ENCODE peak calls at places on chromosomes 16 and 17, in nine cellular contexts. H is ascending aorta, N is right atrium auricular region, A is cardiac fibroblast, G is GM12865, Y is fibroblast of mammary gland, Q is ovary, W is endodermal cell, I is foreskin fibroblast. B is an unnamed sample.

GRCh38 chr16:56041556-56042140 is 149.6 kb upstream of the GNAO1 start:
- DNase-seq in A (no peak), G (peak), Y (no peak), Q (no peak), N (no peak), W (peak), H (no peak), I (no peak), B (no peak)

GRCh38 chr16:85704900-85705846 is 16.4 kb upstream of the GINS2 start:
- DNase-seq in N (no peak), H (no peak), Y (no peak), A (no peak), Q (no peak), I (no peak), W (no peak), G (no peak), B (no peak)

GRCh38 chr16:728131-728889 is 1.4 kb downstream of the HAGHL start:
- DNase-seq in N (no peak), Q (peak), A (peak), I (peak), Y (peak), G (peak), W (peak), H (peak), B (no peak)

GRCh38 chr17:49209061-49209571 is 1.3 kb downstream of the GNGT2 start:
- DNase-seq in G (no peak), Y (no peak), A (no peak), N (no peak), I (no peak), W (no peak), Q (no peak), H (no peak), B (no peak)

GRCh38 chr17:74118504-74118903 is 85.0 kb upstream of the RPL38 start:
- DNase-seq in Q (no peak), I (no peak), W (peak), H (no peak), A (no peak), Y (no peak), G (peak), N (no peak), B (no peak)

GRCh38 chr17:28727727-28728363 is 743 bp upstream of the NEK8 start:
- DNase-seq in Q (peak), H (peak), G (peak), N (no peak), I (peak), W (peak), A (peak), Y (no peak), B (no peak)

GRCh38 chr17:65699459-65699858 is 138.0 kb upstream of the AXIN2 start:
- DNase-seq in H (no peak), A (no peak), W (no peak), Y (no peak), Q (no peak), N (no peak), I (no peak), G (no peak), B (no peak)

GRCh38 chr16:69709456-69710084 is 16.8 kb downstream of the NQO1 start:
- DNase-seq in H (no peak), G (peak), I (peak), A (peak), Y (peak), Q (no peak), W (no peak), N (no peak), B (peak)

GRCh38 chr17:81218991-81219390 is 3.8 kb downstream of the CEP131 start:
- DNase-seq in H (no peak), Q (no peak), W (no peak), N (no peak), Y (no peak), I (no peak), A (no peak), G (no peak), B (no peak)

GRCh38 chr17:76951375-76951905 is 83.2 kb downstream of the MGAT5B start:
- DNase-seq in N (no peak), A (no peak), Y (no peak), H (no peak), Q (no peak), I (no peak), W (no peak), G (no peak), B (no peak)

GRCh38 chr17:19996502-19996901 is 12.7 kb upstream of the SPECC1 start:
- DNase-seq in A (no peak), Q (no peak), H (no peak), G (no peak), Y (no peak), N (no peak), I (no peak), W (peak), B (no peak)

GRCh38 chr16:56364865-56365264 is 60.5 kb downstream of the AMFR start:
- DNase-seq in Y (no peak), W (no peak), A (no peak), Q (no peak), G (no peak), H (no peak), I (no peak), N (no peak), B (no peak)

GRCh38 chr16:10126686-10127085 is 55.5 kb downstream of the GRIN2A start:
- DNase-seq in Y (peak), A (no peak), I (no peak), G (no peak), N (no peak), Q (no peak), H (peak), W (no peak), B (no peak)

GRCh38 chr16:58421529-58421928 is 29.3 kb downstream of the GINS3 start:
- DNase-seq in W (no peak), H (no peak), Y (peak), G (no peak), N (no peak), Q (no peak), I (peak), A (peak), B (no peak)

GRCh38 chr17:62657664-62658063 is 30.2 kb downstream of the MRC2 start:
- DNase-seq in Y (no peak), I (no peak), G (no peak), W (no peak), N (no peak), H (no peak), A (no peak), Q (no peak), B (no peak)

GRCh38 chr17:19311421-19312215 is 50.9 kb downstream of the B9D1 start:
- DNase-seq in W (peak), I (peak), G (no peak), A (peak), Y (no peak), Q (no peak), N (no peak), H (no peak), B (no peak)

GRCh38 chr16:66903544-66904427 is 14.9 kb downstream of the CDH16 start:
- DNase-seq in I (no peak), Q (peak), W (no peak), N (no peak), Y (no peak), G (no peak), A (no peak), H (no peak), B (no peak)

GRCh38 chr17:2593846-2594656 is 597 bp downstream of the PAFAH1B1 start:
- DNase-seq in Y (peak), Q (peak), N (peak), I (peak), G (peak), W (peak), H (peak), A (peak), B (peak)

GRCh38 chr17:74918906-74919305 is 4.1 kb downstream of the USH1G start:
- DNase-seq in W (no peak), A (no peak), G (no peak), H (no peak), Y (no peak), I (no peak), N (no peak), Q (no peak), B (no peak)

GRCh38 chr16:71311553-71312158 is 22.5 kb upstream of the CMTR2 start:
- DNase-seq in A (peak), Y (peak), N (no peak), W (peak), H (no peak), I (no peak), Q (no peak), G (peak), B (no peak)

GRCh38 chr17:70658324-70658723 is 489.0 kb downstream of the KCNJ2 start:
- DNase-seq in W (no peak), Q (no peak), A (no peak), Y (no peak), H (no peak), N (no peak), G (no peak), I (no peak), B (no peak)

GRCh38 chr17:70658840-70659239 is 489.5 kb downstream of the KCNJ2 start:
- DNase-seq in N (no peak), H (no peak), G (no peak), I (no peak), Q (no peak), Y (no peak), W (no peak), A (no peak), B (no peak)

DNA sequence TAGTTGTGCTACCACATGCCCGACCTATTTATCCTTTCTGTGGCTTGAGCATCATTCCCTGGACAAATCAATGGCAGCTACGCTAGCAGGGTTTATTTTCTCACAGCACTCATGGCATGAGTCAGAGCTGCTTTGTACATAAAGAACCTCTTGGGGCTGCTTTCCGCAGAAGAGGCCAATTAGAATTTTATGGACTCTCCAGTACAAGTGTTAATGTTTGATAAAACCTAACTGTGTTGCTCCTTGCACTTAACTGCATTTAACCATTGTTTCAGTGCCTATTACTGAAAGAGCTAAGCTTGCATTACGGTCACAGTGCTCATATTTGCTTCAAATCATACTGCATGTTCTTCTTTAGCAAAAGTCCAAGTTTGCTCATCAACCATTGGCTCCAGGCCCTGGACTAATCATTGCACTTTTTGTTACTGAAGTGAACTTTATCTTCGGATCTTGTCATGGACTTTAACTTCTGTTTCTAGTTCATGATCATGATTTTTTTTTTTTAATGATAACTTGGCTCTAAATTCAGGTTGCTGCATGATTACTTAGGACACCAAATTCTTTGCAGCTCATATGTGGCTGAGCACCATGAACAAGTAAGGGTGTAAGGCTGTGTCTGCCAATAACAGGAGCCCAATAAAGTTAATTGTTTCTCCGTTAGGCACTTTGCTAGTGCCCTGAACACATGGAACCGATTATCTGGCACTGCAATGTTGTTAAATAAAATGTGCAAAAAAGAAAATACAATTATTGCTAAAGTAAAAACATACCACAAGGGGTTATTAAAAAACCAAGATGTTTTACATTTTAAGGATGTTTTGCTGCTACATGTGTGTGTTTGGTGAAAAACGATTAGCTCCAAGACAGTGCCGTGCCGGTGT is 492.2 kb downstream of the KCNJ2 start:
- DNase-seq in H (no peak), I (peak), N (no peak), Q (no peak), G (no peak), Y (peak), A (no peak), W (no peak), B (no peak)
- H3K4me3 ChIP-seq in H (no peak), I (no peak), N (no peak), Q (no peak), G (no peak), Y (no peak), A (no peak), W (no peak), B (no peak)

DNA sequence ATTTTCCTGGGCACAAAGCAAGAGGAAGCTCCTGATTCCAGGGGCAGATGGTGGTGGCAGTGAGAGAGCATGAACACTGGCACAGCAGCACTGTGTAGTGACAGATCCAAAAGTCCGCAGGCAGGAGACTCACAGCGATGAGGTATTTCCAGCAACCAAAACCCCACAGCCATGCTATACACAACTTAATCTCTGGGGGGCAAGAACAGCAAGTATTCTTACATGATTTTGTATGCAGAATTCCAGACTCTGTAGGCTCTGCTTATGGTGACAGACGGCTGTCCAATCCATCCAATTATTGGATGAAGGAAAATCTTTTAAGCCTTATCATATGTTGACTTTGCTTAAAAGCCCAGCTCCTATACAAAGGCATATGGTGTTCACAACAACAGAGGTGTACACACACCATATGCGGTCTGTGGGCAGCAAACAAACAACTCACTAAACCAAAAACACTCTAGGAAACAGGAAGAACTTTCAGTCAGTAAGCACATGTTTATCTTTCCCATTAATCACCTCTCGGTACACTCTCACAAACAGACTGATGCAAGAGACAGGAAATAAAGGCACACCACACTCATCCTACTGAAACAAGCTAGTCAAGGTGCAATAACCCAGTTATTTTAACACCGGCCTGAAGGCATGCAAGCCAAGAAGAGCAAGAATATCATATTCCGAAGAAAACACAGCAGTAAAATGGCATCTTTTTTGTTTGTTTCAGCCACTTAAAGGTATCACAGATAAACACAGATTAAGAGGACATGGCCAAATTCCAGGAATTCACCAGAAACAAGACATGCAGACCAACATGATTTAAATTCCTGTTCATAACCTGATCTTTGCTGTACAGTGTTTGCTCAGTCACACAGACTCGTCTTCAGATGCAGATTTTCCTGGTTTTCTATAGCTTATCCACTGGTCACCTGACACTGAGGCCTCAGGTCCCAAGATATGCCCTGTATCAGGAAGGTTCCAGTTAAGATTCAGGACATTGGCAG is 47.8 kb downstream of the ERN1 start:
- DNase-seq in N (no peak), I (peak), Q (no peak), W (no peak), G (peak), A (peak), Y (peak), H (no peak), B (peak)
- TF ChIP-seq CTCF in N (no peak), I (no peak), Q (no peak), W (no peak), G (no peak), A (no peak), Y (no peak), H (no peak), B (no peak)

GRCh38 chr17:12665263-12666210 is at the start of gene MYOCD:
- DNase-seq in Y (no peak), W (peak), A (no peak), I (no peak), H (peak), G (peak), Q (peak), N (no peak), B (no peak)
- H3K4me3 ChIP-seq in Y (peak), W (peak), A (peak), I (peak), H (peak), G (peak), Q (peak), N (peak), B (peak)

GRCh38 chr17:8156174-8156992 is 4.2 kb upstream of the PER1 start:
- DNase-seq in A (peak), I (peak), N (peak), H (peak), Q (peak), G (peak), W (peak), Y (peak), B (peak)
- TF ChIP-seq CTCF in A (no peak), I (no peak), N (no peak), H (peak), Q (peak), G (no peak), W (no peak), Y (no peak), B (no peak)

GRCh38 chr17:797236-797635 is 15.1 kb downstream of the MRM3 start:
- DNase-seq in A (no peak), W (peak), Q (no peak), Y (no peak), H (no peak), I (no peak), G (no peak), N (no peak), B (no peak)

GRCh38 chr17:795721-796120 is 13.6 kb downstream of the MRM3 start:
- DNase-seq in G (no peak), A (no peak), N (no peak), Q (no peak), W (peak), H (no peak), I (no peak), Y (no peak), B (no peak)

GRCh38 chr17:795276-795675 is 13.1 kb downstream of the MRM3 start:
- DNase-seq in W (no peak), G (no peak), I (no peak), H (no peak), A (no peak), N (no peak), Q (no peak), Y (no peak), B (no peak)

GRCh38 chr17:796609-797008 is 14.5 kb downstream of the MRM3 start:
- DNase-seq in Y (no peak), A (no peak), N (no peak), W (peak), G (no peak), H (no peak), I (no peak), Q (no peak), B (no peak)

GRCh38 chr17:794876-795275 is 12.7 kb downstream of the MRM3 start:
- DNase-seq in A (peak), W (peak), G (peak), N (peak), I (peak), Q (peak), Y (peak), H (peak), B (no peak)
- H3K4me3 ChIP-seq in A (peak), W (no peak), G (no peak), N (peak), I (no peak), Q (no peak), Y (no peak), H (no peak), B (no peak)